ENCODE peak calls at places on chromosomes 5 and 9, in seven cellular contexts. Y is NCI-H774, J is T-helper 2 cell, W is HFFc6, Z is NB4, B is NCI-H1092, P is uterus. I is an unnamed sample.

GRCh38 chr9:91315191-91315590 is 46.5 kb downstream of the AUH start:
- DNase-seq in W (no peak), J (no peak), Z (no peak), B (no peak), P (no peak), Y (no peak), I (no peak)

GRCh38 chr9:116959775-116960174 is 272.7 kb downstream of the TRIM32 start:
- DNase-seq in Z (no peak), J (no peak), B (no peak), W (no peak), Y (no peak), P (no peak), I (no peak)

GRCh38 chr9:89695441-89695891 is 90.7 kb downstream of the GADD45G start:
- DNase-seq in P (no peak), Y (no peak), J (no peak), W (no peak), B (no peak), Z (no peak), I (no peak)

GRCh38 chr5:9105851-9106250 is 440.0 kb downstream of the SEMA5A start:
- DNase-seq in J (no peak), Y (no peak), W (no peak), P (no peak), Z (no peak), B (no peak), I (peak)

GRCh38 chr5:89471556-89471955 is 588.6 kb upstream of the MEF2C start:
- DNase-seq in Y (no peak), Z (no peak), P (no peak), B (no peak), W (peak), J (no peak), I (no peak)

GRCh38 chr5:171592741-171593140 is 173.3 kb downstream of the FGF18 start:
- DNase-seq in B (no peak), Y (no peak), Z (no peak), J (no peak), P (no peak), W (no peak), I (no peak)

GRCh38 chr5:9354336-9355081 is 191.4 kb downstream of the SEMA5A start:
- DNase-seq in J (no peak), B (no peak), Y (no peak), Z (no peak), P (no peak), W (no peak), I (no peak)

GRCh38 chr9:101705135-101705661 is 33.2 kb downstream of the GRIN3A start:
- DNase-seq in P (no peak), W (no peak), J (no peak), Y (peak), B (peak), Z (no peak), I (no peak)

GRCh38 chr9:8095531-8096223 is 296.1 kb upstream of the DMAC1 start:
- DNase-seq in Z (no peak), J (no peak), W (no peak), B (peak), Y (peak), P (no peak), I (no peak)

GRCh38 chr5:146797683-146798082 is 80.9 kb downstream of the PPP2R2B start:
- DNase-seq in W (no peak), P (peak), Z (no peak), B (peak), Y (no peak), J (no peak), I (no peak)

GRCh38 chr5:113140837-113141661 is 164.5 kb downstream of the DCP2 start:
- DNase-seq in Y (no peak), Z (no peak), P (no peak), J (no peak), B (no peak), W (peak), I (peak)

GRCh38 chr9:78612089-78612488 is 315.2 kb downstream of the PSAT1 start:
- DNase-seq in B (no peak), Y (no peak), P (no peak), Z (no peak), J (no peak), W (peak), I (peak)

GRCh38 chr5:91070761-91071429 is 312.2 kb downstream of the ARRDC3 start:
- DNase-seq in J (no peak), W (no peak), Y (no peak), B (no peak), Z (no peak), P (no peak), I (no peak)

GRCh38 chr5:139903805-139904565 is 108.4 kb downstream of the PSD2 start:
- DNase-seq in B (no peak), J (no peak), Z (no peak), W (no peak), P (no peak), Y (no peak), I (no peak)

GRCh38 chr9:136529516-136530471 is 16.1 kb downstream of the NOTCH1 start:
- DNase-seq in W (no peak), B (no peak), Y (no peak), Z (no peak), P (no peak), J (no peak), I (no peak)

GRCh38 chr5:139146809-139147742 is 51.1 kb downstream of the SIL1 start:
- DNase-seq in W (peak), J (no peak), Z (no peak), Y (no peak), P (no peak), B (peak), I (no peak)

I was measured in amniotic stem cell.